ENCODE peak calls at places on chromosomes 16 and 17, in ten cellular contexts. J, B, I, L, Y, G, O, V, C and A are unnamed samples.

GRCh38 chr17:76095943-76096342 is 7.6 kb downstream of the EXOC7 start:
- DNase-seq in B (no peak), O (no peak), L (no peak), G (no peak), C (no peak), Y (no peak), V (no peak), I (no peak), J (no peak), A (peak)

GRCh38 chr17:63547083-63547523 is 3.2 kb upstream of the DCAF7 start:
- DNase-seq in G (no peak), V (no peak), B (no peak), L (no peak), C (no peak), J (no peak), Y (no peak), I (no peak), O (no peak), A (no peak)

GRCh38 chr16:76854234-76854633 is 336.8 kb upstream of the MON1B start:
- DNase-seq in C (no peak), L (no peak), J (no peak), B (peak), V (peak), O (no peak), I (no peak), G (no peak), Y (no peak), A (no peak)

GRCh38 chr16:70651524-70651923 is 5.2 kb downstream of the IL34 start:
- DNase-seq in V (no peak), O (no peak), I (no peak), L (no peak), C (no peak), B (peak), G (no peak), Y (no peak), J (no peak), A (no peak)

GRCh38 chr17:48498168-48498840 is 32.5 kb downstream of the HOXB1 start:
- DNase-seq in L (no peak), Y (no peak), C (no peak), G (no peak), B (no peak), O (no peak), V (no peak), I (peak), J (no peak), A (no peak)

GRCh38 chr17:17698869-17699351 is 17.7 kb downstream of the RAI1 start:
- DNase-seq in O (no peak), B (no peak), C (peak), V (no peak), Y (no peak), G (no peak), L (peak), J (no peak), I (no peak), A (no peak)

GRCh38 chr17:6061290-6061689 is 8.9 kb upstream of the WSCD1 start:
- DNase-seq in C (peak), G (no peak), J (no peak), L (no peak), O (no peak), Y (no peak), V (peak), I (no peak), B (peak), A (no peak)

GRCh38 chr17:2685696-2686095 is 25.9 kb downstream of the CLUH start:
- DNase-seq in V (no peak), L (no peak), I (no peak), Y (no peak), C (no peak), G (no peak), B (no peak), O (no peak), J (no peak), A (no peak)

GRCh38 chr17:45341389-45342158 is 24.8 kb upstream of the MAP3K14 start:
- DNase-seq in I (no peak), G (no peak), C (peak), Y (no peak), O (no peak), V (peak), L (peak), J (peak), B (peak), A (peak)

GRCh38 chr17:39671651-39672521 is 3.6 kb downstream of the PNMT start:
- DNase-seq in C (peak), G (no peak), B (peak), O (no peak), Y (no peak), L (peak), I (no peak), V (peak), J (peak), A (peak)

GRCh38 chr17:45406107-45406506 is 26.6 kb downstream of the ARHGAP27 start:
- DNase-seq in Y (no peak), G (no peak), L (no peak), I (no peak), O (no peak), B (no peak), J (no peak), V (no peak), C (no peak), A (no peak)

GRCh38 chr17:16141685-16142084 is 73.6 kb downstream of the NCOR1 start:
- DNase-seq in O (no peak), I (no peak), C (no peak), L (no peak), V (no peak), G (no peak), B (no peak), J (peak), Y (no peak), A (no peak)

GRCh38 chr17:3719265-3719664 is 4.4 kb upstream of the HASPIN start:
- DNase-seq in J (no peak), Y (no peak), L (no peak), C (no peak), I (no peak), G (no peak), O (no peak), V (no peak), B (peak), A (no peak)

GRCh38 chr16:54930034-54930938 is at the start of gene IRX5:
- DNase-seq in V (peak), G (no peak), J (peak), B (peak), C (peak), O (peak), Y (no peak), I (peak), L (peak), A (peak)

GRCh38 chr17:78131172-78132085 is 858 bp downstream of the TMC8 start:
- DNase-seq in J (no peak), G (peak), B (no peak), C (peak), L (no peak), I (no peak), Y (peak), V (no peak), O (peak), A (no peak)

GRCh38 chr17:12927541-12928425 is 90.0 kb downstream of the ELAC2 start:
- DNase-seq in B (no peak), O (no peak), L (no peak), G (no peak), I (no peak), Y (no peak), J (no peak), V (peak), C (no peak), A (no peak)

GRCh38 chr17:76188213-76189060 is 47.4 kb upstream of the FOXJ1 start:
- DNase-seq in V (no peak), L (no peak), C (no peak), I (no peak), O (no peak), B (peak), Y (no peak), G (no peak), J (no peak), A (no peak)

GRCh38 chr17:17414316-17414937 is 62.4 kb upstream of the MED9 start:
- DNase-seq in G (no peak), O (no peak), I (no peak), C (peak), L (no peak), J (no peak), V (peak), B (peak), Y (no peak), A (peak)

GRCh38 chr17:39927928-39928867 is 666 bp downstream of the LRRC3C start:
- DNase-seq in B (peak), G (no peak), I (no peak), J (peak), L (peak), Y (no peak), O (no peak), C (peak), V (peak), A (peak)

GRCh38 chr17:17119533-17119932 is 77.3 kb downstream of the MPRIP start:
- DNase-seq in C (no peak), B (peak), V (peak), G (peak), I (no peak), L (no peak), Y (peak), J (peak), O (peak), A (peak)